ENCODE peak calls at places on chromosomes 12 and 14, in ten cellular contexts. One of them, this sample, is unnamed.
A peak's percentile ranks its signal among the peaks of the same experiment; 100 is the strongest.

GRCh38 chr12:121811434-121812319 is 7.9 kb downstream of the SETD1B start:
- DNase-seq in thoracic aorta: no peak
- DNase-seq in lower lobe of right lung: peak; percentile 83
- DNase-seq in lower leg skin: peak; percentile 93
- DNase-seq in colonic mucosa: peak; percentile 73
- DNase-seq in tibial artery: peak; percentile 86
- DNase-seq in BJ: no peak
- DNase-seq in bronchial epithelial cell: no peak
- DNase-seq in choroid plexus epithelial cell: peak; percentile 72
- DNase-seq in GM12878: no peak
- DNase-seq in this sample: peak; percentile 61

GRCh38 chr14:97458302-97459137 is 661.3 kb downstream of the VRK1 start:
- DNase-seq in thoracic aorta: no peak
- DNase-seq in lower lobe of right lung: peak; percentile 56
- DNase-seq in lower leg skin: peak; percentile 84
- DNase-seq in colonic mucosa: peak; percentile 39
- DNase-seq in tibial artery: no peak
- DNase-seq in BJ: no peak
- DNase-seq in bronchial epithelial cell: no peak
- DNase-seq in choroid plexus epithelial cell: no peak
- DNase-seq in GM12878: no peak
- DNase-seq in this sample: no peak

GRCh38 chr12:116539361-116539771 is 19.8 kb upstream of the MAP1LC3B2 start:
- DNase-seq in thoracic aorta: no peak
- DNase-seq in lower lobe of right lung: no peak
- DNase-seq in lower leg skin: no peak
- DNase-seq in colonic mucosa: no peak
- DNase-seq in tibial artery: peak; percentile 24
- DNase-seq in BJ: no peak
- DNase-seq in bronchial epithelial cell: peak; percentile 67
- DNase-seq in choroid plexus epithelial cell: no peak
- DNase-seq in GM12878: no peak
- DNase-seq in this sample: peak; percentile 64

GRCh38 chr12:32535260-32535999 is 136.1 kb downstream of the FGD4 start:
- DNase-seq in thoracic aorta: peak; percentile 17
- DNase-seq in lower lobe of right lung: peak; percentile 83
- DNase-seq in lower leg skin: peak; percentile 87
- DNase-seq in colonic mucosa: peak; percentile 86
- DNase-seq in tibial artery: peak; percentile 85
- DNase-seq in BJ: no peak
- DNase-seq in bronchial epithelial cell: peak; percentile 60
- DNase-seq in choroid plexus epithelial cell: peak; percentile 77
- DNase-seq in GM12878: no peak
- DNase-seq in this sample: peak; percentile 73

GRCh38 chr12:65500121-65500846 is 221.8 kb downstream of the MSRB3 start:
- DNase-seq in thoracic aorta: no peak
- DNase-seq in lower lobe of right lung: no peak
- DNase-seq in lower leg skin: no peak
- DNase-seq in colonic mucosa: no peak
- DNase-seq in tibial artery: no peak
- DNase-seq in BJ: no peak
- DNase-seq in bronchial epithelial cell: peak; percentile 42
- DNase-seq in choroid plexus epithelial cell: no peak
- DNase-seq in GM12878: no peak
- DNase-seq in this sample: peak; percentile 67

GRCh38 chr12:98744692-98745091 is 99.6 kb downstream of the APAF1 start:
- DNase-seq in thoracic aorta: no peak
- DNase-seq in lower lobe of right lung: no peak
- DNase-seq in lower leg skin: no peak
- DNase-seq in colonic mucosa: no peak
- DNase-seq in tibial artery: no peak
- DNase-seq in BJ: no peak
- DNase-seq in bronchial epithelial cell: no peak
- DNase-seq in choroid plexus epithelial cell: peak; percentile 60
- DNase-seq in GM12878: no peak
- DNase-seq in this sample: no peak

GRCh38 chr14:76872796-76873432 is 46.7 kb downstream of the LRRC74A start:
- DNase-seq in thoracic aorta: no peak
- DNase-seq in lower lobe of right lung: peak; percentile 71
- DNase-seq in lower leg skin: peak; percentile 92
- DNase-seq in colonic mucosa: peak; percentile 57
- DNase-seq in tibial artery: no peak
- DNase-seq in BJ: no peak
- DNase-seq in bronchial epithelial cell: peak; percentile 19
- DNase-seq in choroid plexus epithelial cell: peak; percentile 60
- DNase-seq in GM12878: no peak
- DNase-seq in this sample: peak; percentile 44

GRCh38 chr12:9036227-9036626 is 46.9 kb downstream of the KLRG1 start:
- DNase-seq in thoracic aorta: no peak
- DNase-seq in lower lobe of right lung: no peak
- DNase-seq in lower leg skin: no peak
- DNase-seq in colonic mucosa: no peak
- DNase-seq in tibial artery: no peak
- DNase-seq in BJ: no peak
- DNase-seq in bronchial epithelial cell: no peak
- DNase-seq in choroid plexus epithelial cell: no peak
- DNase-seq in GM12878: no peak
- DNase-seq in this sample: no peak

GRCh38 chr12:77231548-77231947 is 166.2 kb upstream of the E2F7 start:
- DNase-seq in thoracic aorta: no peak
- DNase-seq in lower lobe of right lung: peak; percentile 64
- DNase-seq in lower leg skin: peak; percentile 94
- DNase-seq in colonic mucosa: peak; percentile 53
- DNase-seq in tibial artery: peak; percentile 77
- DNase-seq in BJ: peak; percentile 28
- DNase-seq in bronchial epithelial cell: peak; percentile 48
- DNase-seq in choroid plexus epithelial cell: peak; percentile 24
- DNase-seq in GM12878: no peak
- DNase-seq in this sample: peak; percentile 83

DNA sequence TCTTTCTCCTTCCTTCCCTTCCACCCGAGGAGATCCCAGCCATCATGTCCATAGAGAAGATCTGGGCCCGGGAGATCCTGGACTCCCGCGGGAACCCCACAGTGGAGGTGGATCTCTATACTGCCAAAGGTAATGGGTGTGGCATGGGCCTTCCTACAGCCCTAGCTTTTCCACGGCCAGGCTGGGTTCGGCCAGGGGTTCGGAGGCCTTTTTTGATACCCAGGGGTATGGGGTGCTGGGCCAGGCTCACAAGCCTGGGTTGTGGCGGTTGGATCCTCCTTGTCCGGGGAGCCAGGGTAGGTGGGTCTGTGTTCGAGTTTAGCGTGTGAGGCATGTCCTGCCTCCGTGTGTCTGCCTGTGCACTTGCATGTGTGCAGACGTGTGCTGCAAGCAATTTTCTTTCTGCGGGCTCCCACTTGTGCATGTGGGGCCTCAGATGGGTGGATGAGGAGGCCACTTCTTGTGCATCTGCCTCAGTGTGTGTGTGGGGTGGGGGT is 1.5 kb downstream of the ENO2 start:
- DNase-seq in thoracic aorta: no peak
- DNase-seq in lower lobe of right lung: no peak
- DNase-seq in lower leg skin: no peak
- DNase-seq in colonic mucosa: no peak
- DNase-seq in tibial artery: no peak
- DNase-seq in BJ: no peak
- DNase-seq in bronchial epithelial cell: no peak
- DNase-seq in choroid plexus epithelial cell: no peak
- DNase-seq in GM12878: no peak
- DNase-seq in this sample: no peak
- H3K4me3 ChIP-seq in thoracic aorta: peak overlapping the region; percentile 99
- H3K4me3 ChIP-seq in lower lobe of right lung: no peak overlapping the region
- H3K4me3 ChIP-seq in lower leg skin: no peak overlapping the region
- H3K4me3 ChIP-seq in colonic mucosa: no peak overlapping the region
- H3K4me3 ChIP-seq in tibial artery: peak overlapping the region; percentile 72
- H3K4me3 ChIP-seq in BJ: peak overlapping the region; percentile 91
- H3K4me3 ChIP-seq in bronchial epithelial cell: no peak overlapping the region
- H3K4me3 ChIP-seq in choroid plexus epithelial cell: no peak overlapping the region
- H3K4me3 ChIP-seq in GM12878: peak overlapping the region; percentile 100
- H3K4me3 ChIP-seq in this sample: no peak overlapping the region

DNA sequence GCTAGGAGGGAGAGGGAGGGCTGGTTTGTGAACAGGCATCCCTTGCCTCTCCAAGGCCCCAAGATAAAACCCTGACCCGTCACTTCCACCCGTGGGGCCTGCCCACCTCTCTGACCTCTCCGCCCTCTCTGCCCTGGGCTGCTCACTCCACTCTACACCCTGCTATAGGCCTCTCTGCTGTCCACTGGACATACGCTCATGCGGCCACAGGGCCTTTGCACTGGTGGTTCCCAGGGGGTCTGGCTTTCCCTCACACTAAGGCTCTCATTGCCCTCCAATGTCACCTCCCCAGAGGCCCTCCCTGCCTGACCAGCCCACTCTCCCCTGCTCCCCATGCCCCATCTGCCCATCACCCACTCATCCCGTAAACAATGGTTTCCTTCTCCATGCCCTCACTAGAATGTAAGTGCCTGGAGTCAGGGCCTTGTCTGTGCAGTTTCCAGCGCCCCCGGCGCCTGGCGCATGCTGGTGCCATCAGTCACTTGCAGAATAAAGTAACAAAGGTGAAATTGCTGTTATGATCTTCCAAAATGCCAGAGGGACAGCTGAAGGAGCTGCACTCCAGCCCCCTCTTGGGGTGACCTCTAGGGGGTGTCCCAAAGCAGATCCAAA is 73.6 kb downstream of the RFLNA start:
- DNase-seq in thoracic aorta: no peak
- DNase-seq in lower lobe of right lung: no peak
- DNase-seq in lower leg skin: no peak
- DNase-seq in colonic mucosa: no peak
- DNase-seq in tibial artery: no peak
- DNase-seq in BJ: no peak
- DNase-seq in bronchial epithelial cell: no peak
- DNase-seq in choroid plexus epithelial cell: no peak
- DNase-seq in GM12878: no peak
- DNase-seq in this sample: no peak
- TF ChIP-seq CTCF in thoracic aorta: no peak
- TF ChIP-seq CTCF in lower lobe of right lung: no peak
- TF ChIP-seq CTCF in lower leg skin: no peak
- TF ChIP-seq CTCF in colonic mucosa: no peak
- TF ChIP-seq CTCF in tibial artery: no peak
- TF ChIP-seq CTCF in BJ: no peak
- TF ChIP-seq CTCF in bronchial epithelial cell: no peak
- TF ChIP-seq CTCF in choroid plexus epithelial cell: peak; percentile 35
- TF ChIP-seq CTCF in GM12878: no peak
- TF ChIP-seq CTCF in this sample: no peak

GRCh38 chr14:64623576-64624165 is 73.9 kb downstream of the PPP1R36 start:
- DNase-seq in thoracic aorta: no peak
- DNase-seq in lower lobe of right lung: no peak
- DNase-seq in lower leg skin: peak; percentile 32
- DNase-seq in colonic mucosa: no peak
- DNase-seq in tibial artery: no peak
- DNase-seq in BJ: no peak
- DNase-seq in bronchial epithelial cell: no peak
- DNase-seq in choroid plexus epithelial cell: no peak
- DNase-seq in GM12878: no peak
- DNase-seq in this sample: no peak

GRCh38 chr14:64630778-64631177 is 73.4 kb upstream of the PLEKHG3 start:
- DNase-seq in thoracic aorta: no peak
- DNase-seq in lower lobe of right lung: no peak
- DNase-seq in lower leg skin: no peak
- DNase-seq in colonic mucosa: no peak
- DNase-seq in tibial artery: no peak
- DNase-seq in BJ: no peak
- DNase-seq in bronchial epithelial cell: no peak
- DNase-seq in choroid plexus epithelial cell: no peak
- DNase-seq in GM12878: no peak
- DNase-seq in this sample: no peak

GRCh38 chr14:64632056-64632455 is 72.2 kb upstream of the PLEKHG3 start:
- DNase-seq in thoracic aorta: no peak
- DNase-seq in lower lobe of right lung: no peak
- DNase-seq in lower leg skin: peak; percentile 26
- DNase-seq in colonic mucosa: no peak
- DNase-seq in tibial artery: no peak
- DNase-seq in BJ: no peak
- DNase-seq in bronchial epithelial cell: no peak
- DNase-seq in choroid plexus epithelial cell: no peak
- DNase-seq in GM12878: no peak
- DNase-seq in this sample: no peak

GRCh38 chr14:64625363-64626232 is 75.8 kb downstream of the PPP1R36 start:
- DNase-seq in thoracic aorta: no peak
- DNase-seq in lower lobe of right lung: no peak
- DNase-seq in lower leg skin: peak; percentile 79
- DNase-seq in colonic mucosa: no peak
- DNase-seq in tibial artery: no peak
- DNase-seq in BJ: no peak
- DNase-seq in bronchial epithelial cell: peak; percentile 25
- DNase-seq in choroid plexus epithelial cell: no peak
- DNase-seq in GM12878: no peak
- DNase-seq in this sample: no peak

DNA sequence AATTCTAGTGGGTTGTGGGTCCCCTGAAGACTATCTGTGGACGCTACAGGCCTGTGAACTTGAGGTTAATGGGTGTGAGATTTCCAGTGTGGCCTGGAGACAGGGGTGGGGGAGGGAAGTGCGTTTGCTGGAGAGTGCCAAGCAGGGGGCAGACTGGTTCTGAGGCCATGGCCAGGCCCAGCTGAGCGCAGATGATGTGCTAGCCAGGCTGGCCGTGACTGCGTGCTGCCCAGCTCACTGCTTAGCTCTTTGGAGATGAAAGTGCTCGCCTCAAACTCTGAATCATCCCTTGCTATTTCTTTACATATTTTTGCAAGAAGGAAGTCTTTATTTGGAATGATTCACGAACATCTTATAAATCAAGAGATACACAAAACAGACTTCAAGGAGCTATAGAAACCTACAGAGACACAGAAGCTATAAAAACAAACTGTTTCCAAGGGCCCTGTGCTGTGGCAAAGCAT is 75.3 kb upstream of the PLEKHG3 start:
- DNase-seq in thoracic aorta: no peak
- DNase-seq in lower lobe of right lung: no peak
- DNase-seq in lower leg skin: peak; percentile 79
- DNase-seq in colonic mucosa: no peak
- DNase-seq in tibial artery: no peak
- DNase-seq in BJ: peak; percentile 96
- DNase-seq in bronchial epithelial cell: peak; percentile 90
- DNase-seq in choroid plexus epithelial cell: peak; percentile 84
- DNase-seq in GM12878: no peak
- DNase-seq in this sample: peak; percentile 88
- H3K4me3 ChIP-seq in thoracic aorta: no peak overlapping the region
- H3K4me3 ChIP-seq in lower lobe of right lung: no peak overlapping the region
- H3K4me3 ChIP-seq in lower leg skin: no peak overlapping the region
- H3K4me3 ChIP-seq in colonic mucosa: no peak overlapping the region
- H3K4me3 ChIP-seq in tibial artery: no peak overlapping the region
- H3K4me3 ChIP-seq in BJ: no peak overlapping the region
- H3K4me3 ChIP-seq in bronchial epithelial cell: no peak overlapping the region
- H3K4me3 ChIP-seq in choroid plexus epithelial cell: no peak overlapping the region
- H3K4me3 ChIP-seq in GM12878: no peak overlapping the region
- H3K4me3 ChIP-seq in this sample: no peak overlapping the region

DNA sequence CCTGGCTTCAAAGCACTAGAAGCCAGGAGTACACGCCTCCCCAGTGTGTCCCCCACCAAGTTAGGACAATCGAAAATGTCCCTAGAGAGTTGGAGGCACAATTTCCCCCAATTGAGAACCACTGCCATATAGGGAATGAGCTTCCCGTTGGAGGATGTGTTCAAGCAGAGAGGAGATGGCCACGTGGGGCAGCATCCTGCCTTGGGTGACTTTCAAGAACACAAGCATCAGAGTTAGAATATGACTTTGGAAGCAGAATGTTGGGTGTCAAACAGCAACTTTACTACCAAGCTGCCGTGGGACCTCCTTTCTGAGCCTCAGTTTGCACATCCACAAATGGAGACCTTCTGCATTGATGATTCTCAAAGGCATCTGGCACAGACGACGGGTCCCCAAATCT is 56.5 kb downstream of the RFLNA start:
- DNase-seq in thoracic aorta: no peak
- DNase-seq in lower lobe of right lung: no peak
- DNase-seq in lower leg skin: no peak
- DNase-seq in colonic mucosa: no peak
- DNase-seq in tibial artery: no peak
- DNase-seq in BJ: no peak
- DNase-seq in bronchial epithelial cell: no peak
- DNase-seq in choroid plexus epithelial cell: no peak
- DNase-seq in GM12878: no peak
- DNase-seq in this sample: no peak
- TF ChIP-seq CTCF in thoracic aorta: no peak
- TF ChIP-seq CTCF in lower lobe of right lung: no peak
- TF ChIP-seq CTCF in lower leg skin: no peak
- TF ChIP-seq CTCF in colonic mucosa: no peak
- TF ChIP-seq CTCF in tibial artery: no peak
- TF ChIP-seq CTCF in BJ: no peak
- TF ChIP-seq CTCF in bronchial epithelial cell: no peak
- TF ChIP-seq CTCF in choroid plexus epithelial cell: no peak
- TF ChIP-seq CTCF in GM12878: no peak
- TF ChIP-seq CTCF in this sample: no peak